ENCODE peak calls at places on chromosomes 3 and 15, in eight cellular contexts. One of them, this sample, is unnamed.

GRCh38 chr15:92158426-92158825 is 235.3 kb upstream of the ST8SIA2 start:
- DNase-seq in right lobe of liver: no peak
- DNase-seq in AG04450: no peak
- DNase-seq in IMR-90: peak; percentile 2
- DNase-seq in tibial nerve: no peak
- DNase-seq in GM23248: no peak
- DNase-seq in ovary: no peak
- DNase-seq in psoas muscle: no peak
- DNase-seq in this sample: no peak

GRCh38 chr3:178001670-178002101 is 534.5 kb upstream of the KCNMB2 start:
- DNase-seq in AG04450: no peak
- DNase-seq in ovary: no peak
- DNase-seq in psoas muscle: no peak
- DNase-seq in IMR-90: no peak
- DNase-seq in GM23248: no peak
- DNase-seq in tibial nerve: no peak
- DNase-seq in right lobe of liver: no peak
- DNase-seq in this sample: no peak

GRCh38 chr3:33096103-33096868 is 660 bp downstream of the GLB1 start:
- DNase-seq in AG04450: no peak
- DNase-seq in psoas muscle: peak; percentile 63
- DNase-seq in GM23248: peak; percentile 74
- DNase-seq in IMR-90: peak; percentile 30
- DNase-seq in right lobe of liver: peak; percentile 63
- DNase-seq in tibial nerve: peak; percentile 18
- DNase-seq in ovary: peak; percentile 31
- DNase-seq in this sample: peak; percentile 41

GRCh38 chr3:53195602-53196574 is 34.9 kb downstream of the PRKCD start:
- DNase-seq in GM23248: peak; percentile 69
- DNase-seq in IMR-90: peak; percentile 19
- DNase-seq in tibial nerve: no peak
- DNase-seq in right lobe of liver: no peak
- DNase-seq in AG04450: no peak
- DNase-seq in psoas muscle: peak; percentile 55
- DNase-seq in ovary: peak; percentile 45
- DNase-seq in this sample: peak; percentile 30

GRCh38 chr3:145197051-145197562 is 963.9 kb downstream of the PLOD2 start:
- DNase-seq in GM23248: no peak
- DNase-seq in AG04450: no peak
- DNase-seq in tibial nerve: no peak
- DNase-seq in IMR-90: no peak
- DNase-seq in ovary: no peak
- DNase-seq in right lobe of liver: no peak
- DNase-seq in psoas muscle: no peak
- DNase-seq in this sample: no peak

GRCh38 chr3:70803317-70803716 is 490.9 kb upstream of the MDFIC2 start:
- DNase-seq in psoas muscle: no peak
- DNase-seq in tibial nerve: no peak
- DNase-seq in GM23248: no peak
- DNase-seq in right lobe of liver: no peak
- DNase-seq in IMR-90: peak; percentile 33
- DNase-seq in AG04450: no peak
- DNase-seq in ovary: no peak
- DNase-seq in this sample: no peak

GRCh38 chr3:65778966-65779365 is 259.8 kb downstream of the MAGI1 start:
- DNase-seq in tibial nerve: no peak
- DNase-seq in IMR-90: peak; percentile 18
- DNase-seq in GM23248: peak; percentile 10
- DNase-seq in AG04450: no peak
- DNase-seq in right lobe of liver: no peak
- DNase-seq in ovary: no peak
- DNase-seq in psoas muscle: no peak
- DNase-seq in this sample: no peak

GRCh38 chr3:43024183-43024865 is 45.2 kb downstream of the GASK1A start:
- DNase-seq in right lobe of liver: no peak
- DNase-seq in tibial nerve: no peak
- DNase-seq in IMR-90: no peak
- DNase-seq in AG04450: no peak
- DNase-seq in psoas muscle: no peak
- DNase-seq in GM23248: no peak
- DNase-seq in ovary: no peak
- DNase-seq in this sample: no peak

GRCh38 chr3:38969321-38970235 is 82.2 kb downstream of the SCN11A start:
- DNase-seq in AG04450: no peak
- DNase-seq in right lobe of liver: no peak
- DNase-seq in tibial nerve: no peak
- DNase-seq in ovary: peak; percentile 60
- DNase-seq in IMR-90: no peak
- DNase-seq in psoas muscle: no peak
- DNase-seq in GM23248: no peak
- DNase-seq in this sample: no peak

DNA sequence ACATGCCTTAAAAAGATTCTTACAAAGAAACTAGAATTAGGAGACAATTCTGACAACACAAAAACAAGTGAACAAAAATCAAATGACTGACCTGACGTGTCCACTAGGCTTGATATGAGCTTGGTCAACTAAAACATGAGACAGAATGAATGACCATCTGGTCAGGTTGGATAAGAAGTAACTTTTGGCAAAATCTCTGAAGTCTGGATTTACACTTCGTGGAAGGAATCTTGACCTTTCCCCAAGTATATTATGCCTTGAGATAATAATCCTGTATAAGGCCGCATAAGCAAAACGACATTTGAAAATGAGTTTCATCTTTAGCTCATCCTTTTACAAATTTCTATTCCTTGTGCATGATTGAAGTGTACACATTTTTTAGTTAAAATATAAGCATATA is 1.1 kb upstream of the TF start:
- DNase-seq in right lobe of liver: no peak
- DNase-seq in tibial nerve: no peak
- DNase-seq in psoas muscle: no peak
- DNase-seq in AG04450: no peak
- DNase-seq in IMR-90: no peak
- DNase-seq in GM23248: no peak
- DNase-seq in ovary: no peak
- DNase-seq in this sample: no peak
- H3K27me3 ChIP-seq in right lobe of liver: no peaks in the 10 kb centered on the region
- H3K27me3 ChIP-seq in tibial nerve: no peaks in the 10 kb centered on the region
- H3K27me3 ChIP-seq in psoas muscle: peaks cover 8% of the 10 kb centered on the region
- H3K27me3 ChIP-seq in AG04450: peaks cover 36% of the 10 kb centered on the region
- H3K27me3 ChIP-seq in IMR-90: peaks cover 42% of the 10 kb centered on the region
- H3K27me3 ChIP-seq in GM23248: peaks cover 47% of the 10 kb centered on the region
- H3K27me3 ChIP-seq in ovary: no peaks in the 10 kb centered on the region
- H3K27me3 ChIP-seq in this sample: no peaks in the 10 kb centered on the region

GRCh38 chr3:149375824-149376196 is 1.6 kb downstream of the TM4SF1 start:
- DNase-seq in AG04450: no peak
- DNase-seq in ovary: no peak
- DNase-seq in tibial nerve: no peak
- DNase-seq in IMR-90: no peak
- DNase-seq in GM23248: no peak
- DNase-seq in right lobe of liver: no peak
- DNase-seq in psoas muscle: no peak
- DNase-seq in this sample: no peak
- H3K4me3 ChIP-seq in AG04450: peak overlapping the region; percentile 65
- H3K4me3 ChIP-seq in ovary: no peak overlapping the region
- H3K4me3 ChIP-seq in tibial nerve: peak overlapping the region; percentile 26
- H3K4me3 ChIP-seq in IMR-90: peak overlapping the region; percentile 54
- H3K4me3 ChIP-seq in GM23248: no peak overlapping the region
- H3K4me3 ChIP-seq in right lobe of liver: peak overlapping the region; percentile 33
- H3K4me3 ChIP-seq in psoas muscle: peak overlapping the region; percentile 63
- H3K4me3 ChIP-seq in this sample: peak overlapping the region; percentile 74

DNA sequence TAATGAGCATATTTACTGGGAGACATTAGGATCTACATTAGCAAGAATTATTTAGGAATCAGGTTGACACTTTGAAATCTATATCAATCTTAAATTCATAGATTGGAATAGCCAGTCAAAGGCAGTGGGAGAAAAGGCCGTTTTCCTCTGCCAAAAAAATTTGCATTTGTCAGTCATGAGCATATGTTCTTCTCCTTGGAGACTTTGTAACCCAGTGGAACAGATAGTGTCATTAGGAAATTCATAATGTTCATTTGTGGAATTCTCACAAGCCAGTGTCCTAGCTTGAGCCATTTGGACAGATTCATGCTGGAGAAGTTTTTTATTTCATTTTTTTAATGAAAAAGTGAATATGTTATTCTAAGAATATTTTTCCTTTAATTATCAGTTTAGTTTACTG is 260.1 kb downstream of the OXSM start:
- DNase-seq in psoas muscle: no peak
- DNase-seq in GM23248: no peak
- DNase-seq in tibial nerve: no peak
- DNase-seq in AG04450: no peak
- DNase-seq in IMR-90: no peak
- DNase-seq in right lobe of liver: no peak
- DNase-seq in ovary: no peak
- DNase-seq in this sample: no peak
- H3K9me3 ChIP-seq in psoas muscle: no peaks in the 10 kb centered on the region
- H3K9me3 ChIP-seq in GM23248: no peaks in the 10 kb centered on the region
- H3K9me3 ChIP-seq in tibial nerve: no peaks in the 10 kb centered on the region
- H3K9me3 ChIP-seq in AG04450: peaks cover 6% of the 10 kb centered on the region
- H3K9me3 ChIP-seq in IMR-90: peaks cover 3% of the 10 kb centered on the region
- H3K9me3 ChIP-seq in right lobe of liver: no peaks in the 10 kb centered on the region
- H3K9me3 ChIP-seq in ovary: no peaks in the 10 kb centered on the region
- H3K9me3 ChIP-seq in this sample: no peaks in the 10 kb centered on the region

GRCh38 chr3:171458857-171459129 is 1.4 kb downstream of the TNIK start:
- DNase-seq in IMR-90: no peak
- DNase-seq in AG04450: no peak
- DNase-seq in tibial nerve: no peak
- DNase-seq in GM23248: peak; percentile 18
- DNase-seq in right lobe of liver: no peak
- DNase-seq in ovary: no peak
- DNase-seq in psoas muscle: no peak
- DNase-seq in this sample: no peak
- H3K27me3 ChIP-seq in IMR-90: no peaks in the 10 kb centered on the region
- H3K27me3 ChIP-seq in AG04450: no peaks in the 10 kb centered on the region
- H3K27me3 ChIP-seq in tibial nerve: no peaks in the 10 kb centered on the region
- H3K27me3 ChIP-seq in GM23248: peaks cover 6% of the 10 kb centered on the region
- H3K27me3 ChIP-seq in right lobe of liver: no peaks in the 10 kb centered on the region
- H3K27me3 ChIP-seq in ovary: no peaks in the 10 kb centered on the region
- H3K27me3 ChIP-seq in psoas muscle: no peaks in the 10 kb centered on the region
- H3K27me3 ChIP-seq in this sample: peaks cover 29% of the 10 kb centered on the region

This sample was measured in MG63.